ENCODE peak calls at places on chromosomes 2 and 18, in seven cellular contexts. One of them, this sample, is unnamed.

GRCh38 chr2:20451346-20451745 is 4.5 kb downstream of the RHOB start:
- DNase-seq in HCT116: no peak
- DNase-seq in GM12878: no peak
- DNase-seq in GM23338: no peak
- DNase-seq in A549: no peak
- DNase-seq in SK-N-SH: no peak
- DNase-seq in HL-60: no peak
- DNase-seq in this sample: no peak

GRCh38 chr2:200471324-200471848 is 38.5 kb downstream of the KCTD18 start:
- DNase-seq in HCT116: peak
- DNase-seq in GM12878: peak
- DNase-seq in GM23338: peak
- DNase-seq in A549: peak
- DNase-seq in SK-N-SH: peak
- DNase-seq in HL-60: peak
- DNase-seq in this sample: no peak

GRCh38 chr2:202566286-202566685 is 68.5 kb upstream of the FAM117B start:
- DNase-seq in HCT116: no peak
- DNase-seq in GM12878: no peak
- DNase-seq in GM23338: no peak
- DNase-seq in A549: no peak
- DNase-seq in SK-N-SH: no peak
- DNase-seq in HL-60: no peak
- DNase-seq in this sample: no peak

GRCh38 chr18:68874361-68874760 is 76.5 kb downstream of the CCDC102B start:
- DNase-seq in HCT116: no peak
- DNase-seq in GM12878: no peak
- DNase-seq in GM23338: no peak
- DNase-seq in A549: no peak
- DNase-seq in SK-N-SH: no peak
- DNase-seq in HL-60: no peak
- DNase-seq in this sample: no peak

GRCh38 chr18:11324510-11324909 is 175.1 kb upstream of the PIEZO2 start:
- DNase-seq in HCT116: no peak
- DNase-seq in GM12878: no peak
- DNase-seq in GM23338: no peak
- DNase-seq in A549: no peak
- DNase-seq in SK-N-SH: no peak
- DNase-seq in HL-60: no peak
- DNase-seq in this sample: no peak

GRCh38 chr2:30511122-30512083 is 64.4 kb downstream of the LCLAT1 start:
- DNase-seq in HCT116: peak
- DNase-seq in GM12878: no peak
- DNase-seq in GM23338: peak
- DNase-seq in A549: peak
- DNase-seq in SK-N-SH: peak
- DNase-seq in HL-60: no peak
- DNase-seq in this sample: no peak

GRCh38 chr18:58473071-58473470 is 155.8 kb downstream of the ALPK2 start:
- DNase-seq in HCT116: no peak
- DNase-seq in GM12878: no peak
- DNase-seq in GM23338: no peak
- DNase-seq in A549: no peak
- DNase-seq in SK-N-SH: no peak
- DNase-seq in HL-60: no peak
- DNase-seq in this sample: no peak

GRCh38 chr2:30641765-30642341 is 165.4 kb downstream of the CAPN13 start:
- DNase-seq in HCT116: no peak
- DNase-seq in GM12878: no peak
- DNase-seq in GM23338: no peak
- DNase-seq in A549: no peak
- DNase-seq in SK-N-SH: no peak
- DNase-seq in HL-60: no peak
- DNase-seq in this sample: no peak

GRCh38 chr2:30374380-30374779 is 72.7 kb upstream of the LCLAT1 start:
- DNase-seq in HCT116: no peak
- DNase-seq in GM12878: no peak
- DNase-seq in GM23338: no peak
- DNase-seq in A549: no peak
- DNase-seq in SK-N-SH: no peak
- DNase-seq in HL-60: no peak
- DNase-seq in this sample: no peak

GRCh38 chr2:37232131-37232933 is 874 bp downstream of the NDUFAF7 start:
- DNase-seq in HCT116: no peak
- DNase-seq in GM12878: no peak
- DNase-seq in GM23338: peak
- DNase-seq in A549: peak
- DNase-seq in SK-N-SH: peak
- DNase-seq in HL-60: peak
- DNase-seq in this sample: no peak

GRCh38 chr18:75526038-75526437 is 98.5 kb upstream of the SMIM21 start:
- DNase-seq in HCT116: no peak
- DNase-seq in GM12878: no peak
- DNase-seq in GM23338: no peak
- DNase-seq in A549: no peak
- DNase-seq in SK-N-SH: no peak
- DNase-seq in HL-60: no peak
- DNase-seq in this sample: no peak
- TF ChIP-seq REST in HCT116: no peak
- TF ChIP-seq REST in GM12878: no peak
- TF ChIP-seq REST in GM23338: no peak
- TF ChIP-seq REST in A549: no peak
- TF ChIP-seq REST in SK-N-SH: no peak
- TF ChIP-seq REST in HL-60: no peak
- TF ChIP-seq REST in this sample: no peak

DNA sequence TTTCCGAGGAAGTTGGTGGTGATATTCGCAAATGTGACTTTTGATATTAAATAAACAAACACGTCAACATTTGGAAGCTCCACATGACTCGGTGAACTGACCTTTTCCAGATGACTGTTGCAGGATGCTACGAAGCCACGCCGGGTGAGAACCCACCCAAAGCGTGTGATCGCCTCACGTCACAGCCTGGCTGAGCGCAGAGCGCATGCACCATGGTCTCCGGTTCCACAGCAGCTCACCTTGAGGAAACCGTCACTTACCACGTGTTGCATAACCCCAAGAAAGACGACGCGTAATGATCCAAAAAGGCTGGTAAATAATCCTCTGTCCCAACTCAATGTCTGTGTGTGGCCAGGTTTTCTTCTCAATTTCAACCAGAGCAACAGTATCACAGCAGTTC is 64.5 kb upstream of the CTDP1 start:
- DNase-seq in HCT116: no peak
- DNase-seq in GM12878: no peak
- DNase-seq in GM23338: no peak
- DNase-seq in A549: no peak
- DNase-seq in SK-N-SH: no peak
- DNase-seq in HL-60: no peak
- DNase-seq in this sample: no peak
- TF ChIP-seq REST in HCT116: no peak
- TF ChIP-seq REST in GM12878: no peak
- TF ChIP-seq REST in GM23338: no peak
- TF ChIP-seq REST in A549: no peak
- TF ChIP-seq REST in SK-N-SH: no peak
- TF ChIP-seq REST in HL-60: no peak
- TF ChIP-seq REST in this sample: no peak

GRCh38 chr2:46387886-46388515 is 90.8 kb downstream of the EPAS1 start:
- DNase-seq in HCT116: no peak
- DNase-seq in GM12878: no peak
- DNase-seq in GM23338: no peak
- DNase-seq in A549: no peak
- DNase-seq in SK-N-SH: no peak
- DNase-seq in HL-60: no peak
- DNase-seq in this sample: no peak

GRCh38 chr2:46390901-46391395 is 88.4 kb upstream of the TMEM247 start:
- DNase-seq in HCT116: no peak
- DNase-seq in GM12878: no peak
- DNase-seq in GM23338: no peak
- DNase-seq in A549: no peak
- DNase-seq in SK-N-SH: no peak
- DNase-seq in HL-60: no peak
- DNase-seq in this sample: no peak

GRCh38 chr2:46388873-46389272 is 90.5 kb upstream of the TMEM247 start:
- DNase-seq in HCT116: no peak
- DNase-seq in GM12878: no peak
- DNase-seq in GM23338: no peak
- DNase-seq in A549: no peak
- DNase-seq in SK-N-SH: no peak
- DNase-seq in HL-60: no peak
- DNase-seq in this sample: no peak

GRCh38 chr2:46389417-46389916 is 89.9 kb upstream of the TMEM247 start:
- DNase-seq in HCT116: no peak
- DNase-seq in GM12878: no peak
- DNase-seq in GM23338: no peak
- DNase-seq in A549: no peak
- DNase-seq in SK-N-SH: no peak
- DNase-seq in HL-60: no peak
- DNase-seq in this sample: no peak

GRCh38 chr2:46390036-46390435 is 89.3 kb upstream of the TMEM247 start:
- DNase-seq in HCT116: no peak
- DNase-seq in GM12878: no peak
- DNase-seq in GM23338: no peak
- DNase-seq in A549: no peak
- DNase-seq in SK-N-SH: no peak
- DNase-seq in HL-60: no peak
- DNase-seq in this sample: no peak
- TF ChIP-seq REST in HCT116: no peak
- TF ChIP-seq REST in GM12878: no peak
- TF ChIP-seq REST in GM23338: no peak
- TF ChIP-seq REST in A549: no peak
- TF ChIP-seq REST in SK-N-SH: no peak
- TF ChIP-seq REST in HL-60: no peak
- TF ChIP-seq REST in this sample: no peak

DNA sequence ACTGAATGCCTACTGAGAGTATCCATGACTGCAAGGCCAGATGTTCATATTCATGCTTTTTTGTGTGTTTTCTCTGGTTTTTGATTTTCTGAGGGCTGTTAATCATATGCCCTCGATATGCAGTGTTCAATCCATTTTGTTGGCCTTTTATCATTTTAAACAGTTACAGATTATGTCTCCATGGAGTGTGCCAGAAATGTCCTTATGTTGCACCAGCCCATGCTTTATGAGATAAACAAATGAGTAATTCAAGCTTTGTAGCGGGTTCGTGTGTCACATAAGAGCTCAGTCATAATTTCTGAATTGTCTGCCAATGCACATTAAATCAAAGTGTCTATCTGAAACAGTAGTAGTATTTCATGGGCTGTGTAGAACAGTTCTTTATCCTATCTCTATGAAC is 583.0 kb downstream of the THSD7B start:
- DNase-seq in HCT116: no peak
- DNase-seq in GM12878: no peak
- DNase-seq in GM23338: no peak
- DNase-seq in A549: no peak
- DNase-seq in SK-N-SH: no peak
- DNase-seq in HL-60: no peak
- DNase-seq in this sample: no peak
- TF ChIP-seq REST in HCT116: no peak
- TF ChIP-seq REST in GM12878: no peak
- TF ChIP-seq REST in GM23338: no peak
- TF ChIP-seq REST in A549: no peak
- TF ChIP-seq REST in SK-N-SH: no peak
- TF ChIP-seq REST in HL-60: no peak
- TF ChIP-seq REST in this sample: no peak

GRCh38 chr2:128062571-128062970 is 28.4 kb upstream of the UGGT1 start:
- DNase-seq in HCT116: no peak
- DNase-seq in GM12878: no peak
- DNase-seq in GM23338: no peak
- DNase-seq in A549: no peak
- DNase-seq in SK-N-SH: no peak
- DNase-seq in HL-60: no peak
- DNase-seq in this sample: no peak
- TF ChIP-seq REST in HCT116: no peak
- TF ChIP-seq REST in GM12878: no peak
- TF ChIP-seq REST in GM23338: no peak
- TF ChIP-seq REST in A549: no peak
- TF ChIP-seq REST in SK-N-SH: no peak
- TF ChIP-seq REST in HL-60: no peak
- TF ChIP-seq REST in this sample: no peak

GRCh38 chr18:48950536-48951447 is at the start of gene SMAD7:
- DNase-seq in HCT116: no peak
- DNase-seq in GM12878: no peak
- DNase-seq in GM23338: no peak
- DNase-seq in A549: no peak
- DNase-seq in SK-N-SH: peak
- DNase-seq in HL-60: peak
- DNase-seq in this sample: no peak
- TF ChIP-seq REST in HCT116: no peak
- TF ChIP-seq REST in GM12878: no peak
- TF ChIP-seq REST in GM23338: no peak
- TF ChIP-seq REST in A549: no peak
- TF ChIP-seq REST in SK-N-SH: no peak
- TF ChIP-seq REST in HL-60: no peak
- TF ChIP-seq REST in this sample: no peak

DNA sequence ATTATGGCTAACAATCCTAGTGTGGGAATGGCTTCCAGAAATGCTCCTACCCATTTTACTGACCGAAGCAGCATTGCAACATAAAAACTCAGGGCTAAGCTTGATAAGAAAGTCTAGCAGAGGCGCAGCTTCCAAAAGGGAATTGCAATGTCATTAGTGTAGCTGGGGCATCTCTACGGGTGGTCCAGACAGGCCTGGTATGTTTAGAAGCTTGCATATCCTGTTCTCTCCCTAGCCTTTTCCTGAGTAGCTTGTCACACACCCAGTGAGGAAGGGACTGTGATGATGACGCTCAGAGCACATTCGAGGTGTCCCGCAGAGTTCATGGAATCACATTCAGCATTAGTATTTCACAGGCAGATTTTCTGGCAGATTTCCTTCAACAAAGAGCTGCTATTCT is 38.0 kb upstream of the COL5A2 start:
- DNase-seq in HCT116: no peak
- DNase-seq in GM12878: no peak
- DNase-seq in GM23338: peak
- DNase-seq in A549: peak
- DNase-seq in SK-N-SH: no peak
- DNase-seq in HL-60: no peak
- DNase-seq in this sample: no peak
- TF ChIP-seq REST in HCT116: no peak
- TF ChIP-seq REST in GM12878: no peak
- TF ChIP-seq REST in GM23338: no peak
- TF ChIP-seq REST in A549: no peak
- TF ChIP-seq REST in SK-N-SH: no peak
- TF ChIP-seq REST in HL-60: no peak
- TF ChIP-seq REST in this sample: no peak

This sample was measured in Panc1.